ENCODE peak calls at places on chromosome 16, in nine cellular contexts. T, M, G, E, R, Y, F, K and V are unnamed samples.

GRCh38 chr16:89367538-89368059 is 122.8 kb downstream of the ANKRD11 start:
- DNase-seq in T (no peak), M (no peak), G (no peak), E (no peak), R (no peak), Y (no peak), F (no peak), K (no peak), V (no peak)

GRCh38 chr16:6643083-6643686 is 689.5 kb upstream of the RBFOX1 start:
- DNase-seq in T (no peak), M (no peak), G (no peak), E (peak; percentile 47), R (peak; percentile 11), Y (peak; percentile 60), F (no peak), K (no peak), V (peak; percentile 61)

GRCh38 chr16:81437860-81438259 is 6.7 kb upstream of the CMIP start:
- DNase-seq in T (no peak), M (no peak), G (no peak), E (no peak), R (no peak), Y (no peak), F (no peak), K (no peak), V (no peak)

GRCh38 chr16:11045846-11046245 is 101.5 kb downstream of the CLEC16A start:
- DNase-seq in T (no peak), M (no peak), G (no peak), E (no peak), R (no peak), Y (no peak), F (no peak), K (peak; percentile 82), V (no peak)

GRCh38 chr16:64621616-64622015 is 500.2 kb downstream of the CDH11 start:
- DNase-seq in T (no peak), M (no peak), G (no peak), E (no peak), R (no peak), Y (no peak), F (no peak), K (no peak), V (no peak)

GRCh38 chr16:72847187-72848044 is 200.5 kb downstream of the ZFHX3 start:
- DNase-seq in T (peak; percentile 26), M (no peak), G (no peak), E (no peak), R (no peak), Y (peak; percentile 35), F (no peak), K (peak; percentile 80), V (peak; percentile 24)

GRCh38 chr16:3536271-3536671 is 35.5 kb downstream of the CLUAP1 start:
- DNase-seq in T (no peak), M (no peak), G (no peak), E (no peak), R (no peak), Y (no peak), F (no peak), K (no peak), V (no peak)

GRCh38 chr16:67661101-67661661 is 421 bp downstream of the PARD6A start:
- DNase-seq in T (peak; percentile 74), M (no peak), G (peak; percentile 61), E (no peak), R (no peak), Y (peak; percentile 63), F (peak; percentile 34), K (no peak), V (peak; percentile 69)

GRCh38 chr16:85396879-85397871 is 215.9 kb upstream of the GSE1 start:
- DNase-seq in T (peak; percentile 50), M (no peak), G (peak; percentile 37), E (no peak), R (no peak), Y (no peak), F (no peak), K (peak; percentile 82), V (no peak)

GRCh38 chr16:3825103-3825502 is 55.4 kb downstream of the CREBBP start:
- DNase-seq in T (no peak), M (no peak), G (no peak), E (no peak), R (no peak), Y (no peak), F (no peak), K (no peak), V (no peak)

GRCh38 chr16:77763994-77764393 is 24.4 kb upstream of the VAT1L start:
- DNase-seq in T (no peak), M (no peak), G (no peak), E (no peak), R (no peak), Y (no peak), F (no peak), K (no peak), V (no peak)

GRCh38 chr16:7615565-7615964 is 282.9 kb downstream of the RBFOX1 start:
- DNase-seq in T (no peak), M (no peak), G (no peak), E (no peak), R (no peak), Y (no peak), F (no peak), K (no peak), V (no peak)

GRCh38 chr16:90002759-90003158 is 16.5 kb downstream of the DBNDD1 start:
- DNase-seq in T (no peak), M (no peak), G (no peak), E (no peak), R (no peak), Y (no peak), F (no peak), K (no peak), V (no peak)

GRCh38 chr16:24123275-24123674 is 132.9 kb upstream of the CACNG3 start:
- DNase-seq in T (no peak), M (no peak), G (no peak), E (no peak), R (no peak), Y (no peak), F (no peak), K (no peak), V (no peak)

GRCh38 chr16:11156401-11156800 is 99.6 kb downstream of the SOCS1 start:
- DNase-seq in T (no peak), M (no peak), G (no peak), E (no peak), R (no peak), Y (no peak), F (no peak), K (no peak), V (no peak)

GRCh38 chr16:53191413-53191812 is 136.6 kb downstream of the CHD9 start:
- DNase-seq in T (no peak), M (no peak), G (no peak), E (no peak), R (no peak), Y (no peak), F (no peak), K (no peak), V (no peak)
- TF ChIP-seq POLR2A in T (no peak), M (no peak), G (no peak), E (no peak), R (no peak), Y (no peak), F (no peak), K (no peak), V (no peak)

GRCh38 chr16:778909-779527 is 9.2 kb downstream of the RPUSD1 start:
- DNase-seq in T (no peak), M (no peak), G (no peak), E (no peak), R (no peak), Y (no peak), F (no peak), K (no peak), V (no peak)
- TF ChIP-seq POLR2A in T (no peak), M (no peak), G (no peak), E (no peak), R (no peak), Y (no peak), F (no peak), K (no peak), V (no peak)

GRCh38 chr16:58249780-58250478 is 44.9 kb downstream of the PRSS54 start:
- DNase-seq in T (peak; percentile 86), M (peak; percentile 71), G (peak; percentile 84), E (peak; percentile 89), R (peak; percentile 40), Y (peak; percentile 91), F (peak; percentile 77), K (peak; percentile 94), V (peak; percentile 85)
- TF ChIP-seq POLR2A in T (peak; percentile 66), M (peak; percentile 17), G (no peak), E (no peak), R (peak; percentile 78), Y (no peak), F (no peak), K (no peak), V (peak; percentile 81)

DNA sequence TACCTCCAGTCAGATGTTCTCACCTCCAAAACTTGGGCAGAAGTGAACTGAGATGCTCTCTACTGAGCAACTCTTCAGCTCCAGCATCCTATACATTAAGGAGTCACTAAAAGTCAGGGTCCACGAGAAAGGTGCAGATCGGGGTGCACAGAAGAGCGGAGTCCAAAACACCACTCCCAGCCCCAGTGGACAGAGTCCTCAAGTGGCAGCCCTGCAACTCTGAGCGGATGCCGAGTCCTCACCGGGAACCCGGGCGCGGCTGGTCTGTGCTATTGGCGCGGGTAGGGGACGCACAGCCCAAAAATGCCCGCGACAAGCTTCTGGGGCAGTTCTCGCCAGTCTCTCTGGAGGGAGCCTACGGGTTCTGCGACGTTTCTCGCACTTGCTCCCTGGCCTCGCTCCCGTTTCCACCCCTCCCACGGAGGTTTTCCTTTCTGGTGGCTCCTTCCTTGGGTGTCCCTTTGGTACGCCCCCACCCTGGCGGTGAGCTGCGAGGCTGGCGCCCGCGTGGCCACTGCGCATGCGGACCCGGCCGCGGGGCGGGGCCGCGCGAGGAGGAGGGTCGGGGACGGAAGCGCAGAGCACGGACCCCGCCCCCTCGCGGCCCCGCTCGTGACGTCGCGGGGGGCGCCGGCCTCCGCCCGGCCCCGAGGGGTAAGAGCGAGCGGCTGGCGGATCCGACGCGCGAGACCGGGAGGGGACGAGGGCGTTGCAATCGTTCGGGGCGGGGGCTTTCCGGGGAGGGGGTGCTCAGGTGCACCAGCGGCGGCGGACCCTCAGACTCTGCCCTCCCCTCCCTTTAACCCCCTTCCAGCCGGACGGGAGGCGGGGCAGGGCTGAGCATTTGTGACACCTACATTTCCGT is at the start of gene TMEM219:
- DNase-seq in T (peak; percentile 94), M (peak; percentile 95), G (peak; percentile 95), E (peak; percentile 93), R (peak; percentile 70), Y (peak; percentile 93), F (peak; percentile 94), K (peak; percentile 97), V (peak; percentile 93)
- TF ChIP-seq POLR2A in T (peak; percentile 58), M (peak; percentile 83), G (peak; percentile 59), E (no peak), R (peak; percentile 80), Y (peak; percentile 49), F (peak; percentile 85), K (no peak), V (peak; percentile 73)